ENCODE peak calls at places on chromosome X, in five cellular contexts. T is natural killer cell, W is heart right ventricle, F is colonic mucosa, B is AG09309. K is an unnamed sample.

GRCh38 chrX:134406230-134406794 is 53.7 kb upstream of the HPRT1 start:
- DNase-seq in T (no peak), W (no peak), F (peak), B (no peak), K (no peak)

GRCh38 chrX:136708348-136708747 is 60.4 kb downstream of the CD40LG start:
- DNase-seq in T (no peak), W (no peak), F (no peak), B (no peak), K (no peak)

GRCh38 chrX:8254386-8254785 is 83.3 kb upstream of the VCX2 start:
- DNase-seq in T (no peak), W (no peak), F (no peak), B (no peak), K (no peak)

GRCh38 chrX:77936299-77936698 is 25.8 kb downstream of the ATP7A start:
- DNase-seq in T (no peak), W (no peak), F (no peak), B (no peak), K (no peak)

GRCh38 chrX:132444936-132445335 is 43.9 kb downstream of the MBNL3 start:
- DNase-seq in T (no peak), W (no peak), F (no peak), B (no peak), K (no peak)

GRCh38 chrX:120251471-120252011 is 929 bp downstream of the ZBTB33 start:
- DNase-seq in T (peak), W (peak), F (peak), B (no peak), K (no peak)

GRCh38 chrX:37347420-37347819 is 1.7 kb upstream of the PRRG1 start:
- DNase-seq in T (no peak), W (no peak), F (no peak), B (peak), K (no peak)

GRCh38 chrX:67721321-67721720 is 177.5 kb downstream of the AR start:
- DNase-seq in T (no peak), W (no peak), F (no peak), B (no peak), K (no peak)

GRCh38 chrX:31420302-31420701 is 348.5 kb upstream of the FTHL17 start:
- DNase-seq in T (no peak), W (no peak), F (no peak), B (no peak), K (no peak)

GRCh38 chrX:71935542-71935941 is 24.9 kb downstream of the NHSL2 start:
- DNase-seq in T (no peak), W (peak), F (no peak), B (no peak), K (no peak)

GRCh38 chrX:29662101-29662500 is 553.3 kb upstream of the MAGEB2 start:
- DNase-seq in T (no peak), W (no peak), F (no peak), B (no peak), K (no peak)

GRCh38 chrX:25659317-25659716 is 478.8 kb upstream of the MAGEB18 start:
- DNase-seq in T (no peak), W (no peak), F (no peak), B (no peak), K (no peak)

GRCh38 chrX:39065051-39065871 is 264.0 kb downstream of the MID1IP1 start:
- DNase-seq in T (no peak), W (no peak), F (no peak), B (no peak), K (no peak)

GRCh38 chrX:134365923-134366322 is 94.0 kb upstream of the HPRT1 start:
- DNase-seq in T (no peak), W (no peak), F (no peak), B (no peak), K (no peak)

GRCh38 chrX:22758807-22759481 is 240.8 kb upstream of the DDX53 start:
- DNase-seq in T (no peak), W (no peak), F (no peak), B (no peak), K (peak)

GRCh38 chrX:22760513-22761057 is 239.2 kb upstream of the DDX53 start:
- DNase-seq in T (no peak), W (no peak), F (no peak), B (no peak), K (no peak)
- TF ChIP-seq CTCF in T (no peak), W (no peak), F (no peak), B (no peak), K (no peak)

GRCh38 chrX:46803140-46803539 is 33.7 kb upstream of the RP2 start:
- DNase-seq in T (no peak), W (no peak), F (no peak), B (no peak), K (no peak)
- TF ChIP-seq CTCF in T (no peak), W (no peak), F (no peak), B (peak), K (no peak)

GRCh38 chrX:9573282-9574106 is 108.6 kb downstream of the TBL1X start:
- DNase-seq in T (no peak), W (no peak), F (no peak), B (no peak), K (no peak)
- TF ChIP-seq CTCF in T (no peak), W (no peak), F (no peak), B (no peak), K (no peak)

DNA sequence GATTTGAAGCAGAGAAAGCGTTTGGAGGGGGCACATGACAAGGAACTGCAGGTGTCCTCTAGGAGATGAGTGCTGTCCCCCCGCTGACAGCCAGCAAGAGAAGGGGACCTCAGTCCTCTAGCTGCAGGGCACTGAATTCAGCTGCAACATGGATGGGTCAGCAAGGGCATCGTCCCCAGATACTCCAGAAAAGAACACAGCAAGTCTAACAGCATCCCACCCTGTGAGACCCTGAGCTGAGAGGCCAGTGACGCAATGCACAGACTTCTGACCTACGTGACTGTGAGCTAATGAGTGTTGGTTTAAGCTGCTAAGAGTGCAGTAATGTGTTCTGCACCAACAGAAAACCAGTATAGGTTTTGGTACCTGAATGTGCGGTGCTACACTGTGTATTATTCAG is 11.6 kb upstream of the CENPVL2 start:
- DNase-seq in T (no peak), W (no peak), F (no peak), B (no peak), K (no peak)
- TF ChIP-seq CTCF in T (no peak), W (no peak), F (no peak), B (no peak), K (no peak)

DNA sequence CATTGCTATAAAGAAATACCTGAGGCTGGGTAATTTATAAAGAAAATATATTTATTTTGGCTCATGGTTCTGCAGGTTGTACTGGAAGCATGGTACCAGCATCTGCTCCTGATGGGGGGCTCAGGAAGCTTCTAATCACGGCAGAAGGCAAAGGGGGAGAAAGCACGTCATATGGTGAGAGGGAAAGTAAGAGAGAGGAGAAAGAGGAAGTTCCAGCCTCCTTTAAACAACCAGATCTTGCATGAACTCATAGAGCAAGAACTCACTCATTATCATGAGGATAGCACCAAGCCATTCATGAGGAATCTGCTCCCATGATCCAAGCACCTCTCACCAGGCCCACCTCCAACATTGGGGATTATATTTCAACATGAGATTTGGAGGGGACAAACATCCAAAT is 125.0 kb upstream of the GRPR start:
- DNase-seq in T (no peak), W (no peak), F (no peak), B (no peak), K (no peak)
- TF ChIP-seq CTCF in T (no peak), W (no peak), F (no peak), B (no peak), K (no peak)

DNA sequence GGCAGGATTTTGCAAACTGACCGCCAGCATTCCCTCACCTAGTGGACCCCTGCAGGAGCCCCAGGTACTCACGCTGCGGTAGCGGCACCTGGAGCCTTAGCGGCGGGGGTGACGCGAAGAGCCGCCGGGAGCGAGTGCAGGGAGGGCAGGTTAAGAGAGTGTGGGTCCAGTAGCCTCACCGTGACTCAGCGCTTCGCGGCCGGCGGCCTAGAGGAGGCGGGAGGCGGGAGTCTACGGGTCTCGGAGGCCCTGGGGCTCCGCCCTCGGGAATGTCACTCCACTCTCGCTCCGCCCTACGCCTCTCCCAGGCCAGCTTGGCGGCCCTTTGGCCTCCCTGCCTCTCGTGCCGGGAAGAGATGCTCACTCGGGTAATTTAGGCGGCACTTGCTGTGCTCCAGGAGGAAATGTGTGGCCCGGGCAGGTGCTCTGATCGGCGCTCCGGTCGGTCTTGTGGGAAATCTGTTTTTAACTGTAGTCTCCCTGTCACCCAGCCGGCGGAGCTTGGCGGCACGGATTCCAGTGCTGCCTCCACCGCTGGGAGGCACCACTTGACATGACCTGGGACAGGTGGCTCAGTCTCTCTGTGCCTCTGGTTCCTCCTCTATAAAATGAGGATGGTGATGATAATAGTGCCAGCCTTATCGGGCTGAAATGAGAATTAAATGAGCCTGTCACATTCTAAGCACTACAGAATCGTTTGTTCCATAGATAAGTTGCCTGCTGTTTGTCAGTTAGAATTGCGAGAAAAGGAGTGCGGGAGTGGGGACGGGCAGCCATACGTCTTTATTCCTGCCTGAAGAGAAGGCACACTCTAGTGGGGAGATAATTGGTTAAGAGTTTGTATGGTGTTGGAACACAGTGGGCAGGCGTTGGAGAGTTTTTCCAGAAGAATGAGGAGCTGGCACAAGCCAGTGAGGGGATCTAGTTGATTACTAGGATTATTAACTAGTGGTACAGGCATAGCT is at the start of gene PIR:
- DNase-seq in T (peak), W (peak), F (peak), B (peak), K (peak)
- TF ChIP-seq CTCF in T (no peak), W (no peak), F (no peak), B (peak), K (peak)

GRCh38 chrX:12452268-12452667 is 314.0 kb downstream of the FRMPD4 start:
- DNase-seq in T (no peak), W (no peak), F (no peak), B (no peak), K (no peak)

GRCh38 chrX:12443534-12444098 is 305.3 kb downstream of the FRMPD4 start:
- DNase-seq in T (no peak), W (no peak), F (no peak), B (no peak), K (peak)

GRCh38 chrX:12446342-12447075 is 308.2 kb downstream of the FRMPD4 start:
- DNase-seq in T (no peak), W (no peak), F (no peak), B (peak), K (no peak)

GRCh38 chrX:12447448-12448154 is 309.3 kb downstream of the FRMPD4 start:
- DNase-seq in T (no peak), W (no peak), F (no peak), B (peak), K (no peak)
- TF ChIP-seq CTCF in T (no peak), W (no peak), F (no peak), B (peak), K (no peak)

DNA sequence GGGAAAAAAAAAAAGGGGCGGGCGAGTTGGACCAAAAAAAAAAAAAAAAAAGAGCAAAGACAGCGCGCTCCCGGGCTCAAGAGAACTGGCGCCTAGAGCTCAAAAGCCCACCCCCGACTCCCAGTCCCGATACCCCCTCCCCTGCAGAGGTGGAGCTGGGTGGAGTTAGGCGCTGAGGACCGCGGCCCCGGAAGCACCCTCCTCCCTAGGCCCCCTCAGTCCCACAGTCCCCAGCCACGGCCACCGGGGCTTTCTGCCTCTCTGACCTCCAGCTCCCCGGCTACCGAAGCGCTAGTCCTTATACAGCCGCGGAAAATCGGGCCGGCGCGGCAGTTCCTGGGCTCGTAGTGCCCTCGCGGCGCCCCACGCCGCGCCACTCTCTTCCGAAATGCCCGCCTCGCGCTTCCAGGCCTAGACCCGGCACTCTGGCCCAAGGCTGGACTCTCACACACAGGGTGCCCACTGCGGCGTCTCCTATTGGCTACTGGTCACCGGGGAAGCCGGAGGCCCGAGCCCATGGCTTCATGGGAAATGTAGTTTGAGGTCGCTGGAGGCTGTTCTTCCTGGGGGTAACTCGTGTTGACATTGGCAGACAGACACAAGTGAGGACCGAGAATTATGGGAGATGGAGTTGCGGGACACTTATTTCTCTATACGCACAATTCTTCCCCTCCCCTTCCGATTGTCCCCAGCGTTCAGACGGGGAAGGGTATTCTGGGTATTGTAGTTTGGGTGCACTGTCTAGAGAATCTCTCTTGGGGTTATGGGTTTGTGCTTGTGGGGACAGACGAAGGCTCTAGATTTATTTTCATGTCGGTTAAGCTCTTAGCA is at the start of gene ENOX2:
- DNase-seq in T (peak), W (peak), F (peak), B (peak), K (peak)
- TF ChIP-seq CTCF in T (no peak), W (peak), F (no peak), B (no peak), K (no peak)

GRCh38 chrX:20487227-20487626 is 220.5 kb upstream of the RPS6KA3 start:
- DNase-seq in T (no peak), W (no peak), F (no peak), B (no peak), K (no peak)
- TF ChIP-seq CTCF in T (no peak), W (no peak), F (no peak), B (no peak), K (no peak)